ENCODE peak calls at places on chromosomes 5 and 9, in seven cellular contexts. One of them, this sample, is unnamed.
A peak's percentile ranks its signal among the peaks of the same experiment; 100 is the strongest.

GRCh38 chr5:9654886-9655285 is 24.7 kb upstream of the TAS2R1 start:
- DNase-seq in breast epithelium: no peak
- DNase-seq in GM13976: no peak
- DNase-seq in ELR: peak; percentile 18
- DNase-seq in H7: no peak
- DNase-seq in activated T-cell treated with anti-CD3 and anti-CD28 coated beads, Interleukin-2, amount 50 U/mL, for 1 hour: no peak
- DNase-seq in Ammon's horn: no peak
- DNase-seq in this sample: peak; percentile 81

GRCh38 chr9:130128251-130128650 is 44.0 kb upstream of the NCS1 start:
- DNase-seq in breast epithelium: no peak
- DNase-seq in GM13976: no peak
- DNase-seq in ELR: peak; percentile 26
- DNase-seq in H7: no peak
- DNase-seq in activated T-cell treated with anti-CD3 and anti-CD28 coated beads, Interleukin-2, amount 50 U/mL, for 1 hour: peak; percentile 69
- DNase-seq in Ammon's horn: no peak
- DNase-seq in this sample: no peak

GRCh38 chr9:137688725-137689124 is 69.9 kb downstream of the EHMT1 start:
- DNase-seq in breast epithelium: no peak
- DNase-seq in GM13976: no peak
- DNase-seq in ELR: no peak
- DNase-seq in H7: peak; percentile 31
- DNase-seq in activated T-cell treated with anti-CD3 and anti-CD28 coated beads, Interleukin-2, amount 50 U/mL, for 1 hour: no peak
- DNase-seq in Ammon's horn: peak; percentile 63
- DNase-seq in this sample: no peak

GRCh38 chr5:16937023-16937379 is 913 bp upstream of the MYO10 start:
- DNase-seq in breast epithelium: peak; percentile 56
- DNase-seq in GM13976: no peak
- DNase-seq in ELR: no peak
- DNase-seq in H7: no peak
- DNase-seq in activated T-cell treated with anti-CD3 and anti-CD28 coated beads, Interleukin-2, amount 50 U/mL, for 1 hour: no peak
- DNase-seq in Ammon's horn: no peak
- DNase-seq in this sample: no peak

GRCh38 chr9:120916573-120916972 is 10.0 kb downstream of the TRAF1 start:
- DNase-seq in breast epithelium: no peak
- DNase-seq in GM13976: no peak
- DNase-seq in ELR: no peak
- DNase-seq in H7: peak; percentile 65
- DNase-seq in activated T-cell treated with anti-CD3 and anti-CD28 coated beads, Interleukin-2, amount 50 U/mL, for 1 hour: no peak
- DNase-seq in Ammon's horn: peak; percentile 85
- DNase-seq in this sample: peak; percentile 83

GRCh38 chr5:133321833-133322420 is 270.1 kb downstream of the HSPA4 start:
- DNase-seq in breast epithelium: no peak
- DNase-seq in GM13976: peak; percentile 73
- DNase-seq in ELR: no peak
- DNase-seq in H7: no peak
- DNase-seq in activated T-cell treated with anti-CD3 and anti-CD28 coated beads, Interleukin-2, amount 50 U/mL, for 1 hour: no peak
- DNase-seq in Ammon's horn: no peak
- DNase-seq in this sample: no peak

GRCh38 chr9:131503626-131504465 is 1.1 kb downstream of the POMT1 start:
- DNase-seq in breast epithelium: no peak
- DNase-seq in GM13976: peak; percentile 77
- DNase-seq in ELR: peak; percentile 69
- DNase-seq in H7: peak; percentile 73
- DNase-seq in activated T-cell treated with anti-CD3 and anti-CD28 coated beads, Interleukin-2, amount 50 U/mL, for 1 hour: peak; percentile 63
- DNase-seq in Ammon's horn: no peak
- DNase-seq in this sample: no peak

GRCh38 chr9:95242613-95243012 is 74.9 kb downstream of the FANCC start:
- DNase-seq in breast epithelium: no peak
- DNase-seq in GM13976: no peak
- DNase-seq in ELR: no peak
- DNase-seq in H7: peak; percentile 33
- DNase-seq in activated T-cell treated with anti-CD3 and anti-CD28 coated beads, Interleukin-2, amount 50 U/mL, for 1 hour: no peak
- DNase-seq in Ammon's horn: no peak
- DNase-seq in this sample: no peak

GRCh38 chr5:57783693-57784092 is 301.1 kb upstream of the ACTBL2 start:
- DNase-seq in breast epithelium: no peak
- DNase-seq in GM13976: no peak
- DNase-seq in ELR: peak; percentile 32
- DNase-seq in H7: no peak
- DNase-seq in activated T-cell treated with anti-CD3 and anti-CD28 coated beads, Interleukin-2, amount 50 U/mL, for 1 hour: no peak
- DNase-seq in Ammon's horn: no peak
- DNase-seq in this sample: no peak

GRCh38 chr9:137181680-137182079 is 6.7 kb downstream of the ANAPC2 start:
- DNase-seq in breast epithelium: no peak
- DNase-seq in GM13976: no peak
- DNase-seq in ELR: no peak
- DNase-seq in H7: peak; percentile 57
- DNase-seq in activated T-cell treated with anti-CD3 and anti-CD28 coated beads, Interleukin-2, amount 50 U/mL, for 1 hour: no peak
- DNase-seq in Ammon's horn: no peak
- DNase-seq in this sample: no peak

GRCh38 chr9:93667627-93668026 is 91.2 kb downstream of the PHF2 start:
- DNase-seq in breast epithelium: peak; percentile 28
- DNase-seq in GM13976: no peak
- DNase-seq in ELR: no peak
- DNase-seq in H7: peak; percentile 28
- DNase-seq in activated T-cell treated with anti-CD3 and anti-CD28 coated beads, Interleukin-2, amount 50 U/mL, for 1 hour: no peak
- DNase-seq in Ammon's horn: no peak
- DNase-seq in this sample: no peak

GRCh38 chr9:90905079-90905478 is 103.5 kb downstream of the SYK start:
- DNase-seq in breast epithelium: no peak
- DNase-seq in GM13976: no peak
- DNase-seq in ELR: no peak
- DNase-seq in H7: no peak
- DNase-seq in activated T-cell treated with anti-CD3 and anti-CD28 coated beads, Interleukin-2, amount 50 U/mL, for 1 hour: no peak
- DNase-seq in Ammon's horn: no peak
- DNase-seq in this sample: no peak

GRCh38 chr9:90141723-90142122 is 500.9 kb downstream of the DIRAS2 start:
- DNase-seq in breast epithelium: no peak
- DNase-seq in GM13976: peak; percentile 34
- DNase-seq in ELR: peak; percentile 30
- DNase-seq in H7: peak; percentile 30
- DNase-seq in activated T-cell treated with anti-CD3 and anti-CD28 coated beads, Interleukin-2, amount 50 U/mL, for 1 hour: no peak
- DNase-seq in Ammon's horn: no peak
- DNase-seq in this sample: peak; percentile 38

GRCh38 chr5:23525751-23526150 is 18.3 kb downstream of the PRDM9 start:
- DNase-seq in breast epithelium: no peak
- DNase-seq in GM13976: no peak
- DNase-seq in ELR: no peak
- DNase-seq in H7: no peak
- DNase-seq in activated T-cell treated with anti-CD3 and anti-CD28 coated beads, Interleukin-2, amount 50 U/mL, for 1 hour: no peak
- DNase-seq in Ammon's horn: no peak
- DNase-seq in this sample: no peak

GRCh38 chr5:140240987-140241706 is 61.8 kb downstream of the PFDN1 start:
- DNase-seq in breast epithelium: peak; percentile 71
- DNase-seq in GM13976: no peak
- DNase-seq in ELR: peak; percentile 89
- DNase-seq in H7: peak; percentile 87
- DNase-seq in activated T-cell treated with anti-CD3 and anti-CD28 coated beads, Interleukin-2, amount 50 U/mL, for 1 hour: no peak
- DNase-seq in Ammon's horn: peak; percentile 96
- DNase-seq in this sample: peak; percentile 92

GRCh38 chr9:120477534-120478001 is 102.4 kb downstream of the CDK5RAP2 start:
- DNase-seq in breast epithelium: no peak
- DNase-seq in GM13976: peak; percentile 40
- DNase-seq in ELR: peak; percentile 59
- DNase-seq in H7: peak; percentile 69
- DNase-seq in activated T-cell treated with anti-CD3 and anti-CD28 coated beads, Interleukin-2, amount 50 U/mL, for 1 hour: peak; percentile 24
- DNase-seq in Ammon's horn: peak; percentile 83
- DNase-seq in this sample: peak; percentile 95

GRCh38 chr9:69504058-69504457 is 168.1 kb downstream of the APBA1 start:
- DNase-seq in breast epithelium: no peak
- DNase-seq in GM13976: no peak
- DNase-seq in ELR: no peak
- DNase-seq in H7: no peak
- DNase-seq in activated T-cell treated with anti-CD3 and anti-CD28 coated beads, Interleukin-2, amount 50 U/mL, for 1 hour: no peak
- DNase-seq in Ammon's horn: no peak
- DNase-seq in this sample: no peak

GRCh38 chr9:16526380-16526779 is 344.1 kb downstream of the BNC2 start:
- DNase-seq in breast epithelium: no peak
- DNase-seq in GM13976: no peak
- DNase-seq in ELR: peak; percentile 81
- DNase-seq in H7: no peak
- DNase-seq in activated T-cell treated with anti-CD3 and anti-CD28 coated beads, Interleukin-2, amount 50 U/mL, for 1 hour: no peak
- DNase-seq in Ammon's horn: no peak
- DNase-seq in this sample: peak; percentile 81

GRCh38 chr5:124979174-124979573 is 232.7 kb upstream of the ZNF608 start:
- DNase-seq in breast epithelium: no peak
- DNase-seq in GM13976: no peak
- DNase-seq in ELR: no peak
- DNase-seq in H7: peak; percentile 60
- DNase-seq in activated T-cell treated with anti-CD3 and anti-CD28 coated beads, Interleukin-2, amount 50 U/mL, for 1 hour: no peak
- DNase-seq in Ammon's horn: no peak
- DNase-seq in this sample: no peak

GRCh38 chr5:174698156-174698555 is 26.2 kb upstream of the MSX2 start:
- DNase-seq in breast epithelium: no peak
- DNase-seq in GM13976: no peak
- DNase-seq in ELR: no peak
- DNase-seq in H7: peak; percentile 65
- DNase-seq in activated T-cell treated with anti-CD3 and anti-CD28 coated beads, Interleukin-2, amount 50 U/mL, for 1 hour: no peak
- DNase-seq in Ammon's horn: no peak
- DNase-seq in this sample: no peak

GRCh38 chr9:119179701-119180100 is 189.5 kb downstream of the BRINP1 start:
- DNase-seq in breast epithelium: no peak
- DNase-seq in GM13976: no peak
- DNase-seq in ELR: no peak
- DNase-seq in H7: peak; percentile 2
- DNase-seq in activated T-cell treated with anti-CD3 and anti-CD28 coated beads, Interleukin-2, amount 50 U/mL, for 1 hour: no peak
- DNase-seq in Ammon's horn: no peak
- DNase-seq in this sample: no peak

GRCh38 chr5:396715-397032 is 46.3 kb upstream of the EXOC3 start:
- DNase-seq in breast epithelium: no peak
- DNase-seq in GM13976: no peak
- DNase-seq in ELR: no peak
- DNase-seq in H7: peak; percentile 48
- DNase-seq in activated T-cell treated with anti-CD3 and anti-CD28 coated beads, Interleukin-2, amount 50 U/mL, for 1 hour: no peak
- DNase-seq in Ammon's horn: no peak
- DNase-seq in this sample: no peak

GRCh38 chr9:35489313-35490154 is at the start of gene RUSC2:
- DNase-seq in breast epithelium: peak; percentile 75
- DNase-seq in GM13976: peak; percentile 53
- DNase-seq in ELR: peak; percentile 95
- DNase-seq in H7: peak; percentile 89
- DNase-seq in activated T-cell treated with anti-CD3 and anti-CD28 coated beads, Interleukin-2, amount 50 U/mL, for 1 hour: peak; percentile 65
- DNase-seq in Ammon's horn: peak; percentile 90
- DNase-seq in this sample: peak; percentile 94

GRCh38 chr5:125409496-125410351 is 663.3 kb upstream of the ZNF608 start:
- DNase-seq in breast epithelium: no peak
- DNase-seq in GM13976: no peak
- DNase-seq in ELR: peak; percentile 25
- DNase-seq in H7: no peak
- DNase-seq in activated T-cell treated with anti-CD3 and anti-CD28 coated beads, Interleukin-2, amount 50 U/mL, for 1 hour: no peak
- DNase-seq in Ammon's horn: no peak
- DNase-seq in this sample: no peak

GRCh38 chr5:84568171-84568570 is 183.5 kb upstream of the EDIL3 start:
- DNase-seq in breast epithelium: no peak
- DNase-seq in GM13976: no peak
- DNase-seq in ELR: no peak
- DNase-seq in H7: peak; percentile 2
- DNase-seq in activated T-cell treated with anti-CD3 and anti-CD28 coated beads, Interleukin-2, amount 50 U/mL, for 1 hour: no peak
- DNase-seq in Ammon's horn: peak; percentile 77
- DNase-seq in this sample: no peak

This sample was measured in fibroblast of pulmonary artery.